ENCODE peak calls at places on chromosomes 4 and X, in four cellular contexts. One of them, this sample, is unnamed.
A peak's percentile ranks its signal among the peaks of the same experiment; 100 is the strongest.

GRCh38 chrX:152886716-152887115 is 11.2 kb upstream of the ZNF185 start:
- DNase-seq in WTC11: no peak
- DNase-seq in brain microvascular endothelial cell: no peak
- DNase-seq in type B pancreatic cell: no peak
- DNase-seq in this sample: no peak

GRCh38 chr4:152785639-152786517 is 6.1 kb downstream of the ARFIP1 start:
- DNase-seq in WTC11: no peak
- DNase-seq in brain microvascular endothelial cell: no peak
- DNase-seq in type B pancreatic cell: no peak
- DNase-seq in this sample: no peak

GRCh38 chrX:65821721-65822496 is 154.5 kb downstream of the MSN start:
- DNase-seq in WTC11: peak; percentile 42
- DNase-seq in brain microvascular endothelial cell: no peak
- DNase-seq in type B pancreatic cell: no peak
- DNase-seq in this sample: no peak

GRCh38 chr4:122636697-122637096 is 15.8 kb upstream of the IL21 start:
- DNase-seq in WTC11: no peak
- DNase-seq in brain microvascular endothelial cell: no peak
- DNase-seq in type B pancreatic cell: no peak
- DNase-seq in this sample: no peak

GRCh38 chr4:113406723-113407016 is 354.9 kb downstream of the CAMK2D start:
- DNase-seq in WTC11: no peak
- DNase-seq in brain microvascular endothelial cell: no peak
- DNase-seq in type B pancreatic cell: no peak
- DNase-seq in this sample: no peak

GRCh38 chr4:56465599-56466295 is 1.7 kb upstream of the SRP72 start:
- DNase-seq in WTC11: no peak
- DNase-seq in brain microvascular endothelial cell: no peak
- DNase-seq in type B pancreatic cell: no peak
- DNase-seq in this sample: no peak

GRCh38 chrX:129522184-129523059 is 868 bp downstream of the SMARCA1 start:
- DNase-seq in WTC11: peak; percentile 61
- DNase-seq in brain microvascular endothelial cell: peak; percentile 45
- DNase-seq in type B pancreatic cell: peak; percentile 79
- DNase-seq in this sample: peak; percentile 81

GRCh38 chrX:5681159-5681558 is 547.5 kb downstream of the NLGN4X start:
- DNase-seq in WTC11: no peak
- DNase-seq in brain microvascular endothelial cell: no peak
- DNase-seq in type B pancreatic cell: no peak
- DNase-seq in this sample: no peak

GRCh38 chr4:154344686-154345085 is 146.9 kb downstream of the DCHS2 start:
- DNase-seq in WTC11: peak; percentile 42
- DNase-seq in brain microvascular endothelial cell: no peak
- DNase-seq in type B pancreatic cell: no peak
- DNase-seq in this sample: no peak

GRCh38 chr4:43709443-43709842 is 739.2 kb downstream of the KCTD8 start:
- DNase-seq in WTC11: no peak
- DNase-seq in brain microvascular endothelial cell: no peak
- DNase-seq in type B pancreatic cell: no peak
- DNase-seq in this sample: no peak

GRCh38 chr4:132737344-132737743 is 411.8 kb upstream of the PCDH10 start:
- DNase-seq in WTC11: peak; percentile 54
- DNase-seq in brain microvascular endothelial cell: no peak
- DNase-seq in type B pancreatic cell: no peak
- DNase-seq in this sample: no peak

DNA sequence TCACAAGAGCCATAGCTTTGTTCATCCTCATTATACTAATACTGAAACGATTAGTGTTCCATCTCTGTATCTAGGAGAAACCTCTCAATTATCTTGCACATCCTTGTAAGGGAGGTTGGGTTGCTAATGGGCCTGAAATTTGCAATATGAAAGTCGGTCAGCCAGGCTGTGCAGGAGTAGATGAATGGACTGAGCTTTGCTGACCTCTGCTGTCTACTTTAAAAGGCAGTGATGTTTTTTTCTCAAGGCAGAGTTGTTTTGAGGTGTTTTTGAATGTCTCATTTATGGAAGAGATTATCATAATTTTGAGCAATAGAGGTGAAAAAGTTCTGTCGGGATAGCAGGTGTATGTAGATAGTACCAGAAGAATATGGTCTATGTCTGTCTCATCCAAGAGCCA is 47.9 kb upstream of the LINC00632 start:
- DNase-seq in WTC11: no peak
- DNase-seq in brain microvascular endothelial cell: no peak
- DNase-seq in type B pancreatic cell: no peak
- DNase-seq in this sample: no peak
- TF ChIP-seq CTCF in WTC11: no peak
- TF ChIP-seq CTCF in brain microvascular endothelial cell: peak; percentile 41
- TF ChIP-seq CTCF in type B pancreatic cell: peak; percentile 66
- TF ChIP-seq CTCF in this sample: no peak

DNA sequence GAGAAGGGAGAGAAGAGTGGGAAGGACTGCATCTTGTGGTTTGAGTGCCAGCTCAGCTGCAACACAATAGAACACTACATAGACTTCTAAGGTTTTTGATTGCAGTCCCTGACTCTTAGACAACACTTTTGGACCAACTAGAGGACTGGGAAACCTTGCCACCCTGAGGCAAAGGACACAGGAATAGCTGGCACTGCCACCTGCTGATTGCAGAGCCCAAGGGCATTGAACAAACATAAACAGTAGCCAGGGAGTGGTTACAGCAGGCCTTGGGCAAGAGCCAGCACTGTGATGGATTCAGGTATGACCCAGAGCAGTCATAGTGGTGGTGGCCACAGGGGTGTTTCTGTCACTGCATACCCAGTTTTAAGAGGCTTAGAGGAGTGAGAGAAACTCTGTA is 72.5 kb upstream of the CXorf51A start:
- DNase-seq in WTC11: no peak
- DNase-seq in brain microvascular endothelial cell: no peak
- DNase-seq in type B pancreatic cell: no peak
- DNase-seq in this sample: no peak
- TF ChIP-seq CTCF in WTC11: no peak
- TF ChIP-seq CTCF in brain microvascular endothelial cell: no peak
- TF ChIP-seq CTCF in type B pancreatic cell: no peak
- TF ChIP-seq CTCF in this sample: no peak

GRCh38 chr4:8239661-8240060 is 29.9 kb upstream of the HTRA3 start:
- DNase-seq in WTC11: no peak
- DNase-seq in brain microvascular endothelial cell: no peak
- DNase-seq in type B pancreatic cell: no peak
- DNase-seq in this sample: no peak

GRCh38 chr4:8237256-8237989 is 32.1 kb upstream of the HTRA3 start:
- DNase-seq in WTC11: no peak
- DNase-seq in brain microvascular endothelial cell: no peak
- DNase-seq in type B pancreatic cell: no peak
- DNase-seq in this sample: no peak

GRCh38 chr4:8238061-8238511 is 31.5 kb upstream of the HTRA3 start:
- DNase-seq in WTC11: peak; percentile 30
- DNase-seq in brain microvascular endothelial cell: no peak
- DNase-seq in type B pancreatic cell: no peak
- DNase-seq in this sample: no peak

GRCh38 chr4:8239226-8239625 is 30.3 kb upstream of the HTRA3 start:
- DNase-seq in WTC11: no peak
- DNase-seq in brain microvascular endothelial cell: no peak
- DNase-seq in type B pancreatic cell: no peak
- DNase-seq in this sample: no peak

DNA sequence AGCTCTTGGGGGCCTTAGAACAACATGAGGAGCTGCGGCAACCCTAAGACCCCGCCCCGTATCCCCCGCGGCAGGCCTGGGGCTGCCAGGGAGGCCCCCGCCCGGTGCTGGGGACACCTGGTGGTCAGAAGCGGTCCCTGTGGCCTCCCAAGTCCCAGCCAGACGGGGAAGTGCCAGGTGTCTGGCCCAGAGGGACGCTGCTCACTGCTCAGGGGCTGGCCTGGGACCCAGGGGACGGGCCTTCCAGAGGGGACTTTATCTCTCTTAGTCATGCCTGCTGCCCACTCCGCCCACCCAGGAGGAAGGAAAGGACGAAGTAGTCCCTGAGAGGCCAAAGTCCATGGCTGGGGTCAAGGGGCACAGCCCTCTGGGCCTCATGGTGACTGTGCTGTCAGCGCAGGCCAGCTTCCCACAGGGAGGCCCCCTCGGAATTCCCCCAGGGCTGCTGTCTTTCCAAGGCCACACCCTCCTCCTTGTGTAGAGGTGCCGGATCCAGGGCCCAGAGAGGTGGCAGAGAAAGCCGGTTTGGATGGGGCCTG is 31.0 kb upstream of the HTRA3 start:
- DNase-seq in WTC11: peak; percentile 72
- DNase-seq in brain microvascular endothelial cell: no peak
- DNase-seq in type B pancreatic cell: no peak
- DNase-seq in this sample: no peak
- TF ChIP-seq CTCF in WTC11: peak; percentile 41
- TF ChIP-seq CTCF in brain microvascular endothelial cell: peak; percentile 67
- TF ChIP-seq CTCF in type B pancreatic cell: peak; percentile 68
- TF ChIP-seq CTCF in this sample: no peak

DNA sequence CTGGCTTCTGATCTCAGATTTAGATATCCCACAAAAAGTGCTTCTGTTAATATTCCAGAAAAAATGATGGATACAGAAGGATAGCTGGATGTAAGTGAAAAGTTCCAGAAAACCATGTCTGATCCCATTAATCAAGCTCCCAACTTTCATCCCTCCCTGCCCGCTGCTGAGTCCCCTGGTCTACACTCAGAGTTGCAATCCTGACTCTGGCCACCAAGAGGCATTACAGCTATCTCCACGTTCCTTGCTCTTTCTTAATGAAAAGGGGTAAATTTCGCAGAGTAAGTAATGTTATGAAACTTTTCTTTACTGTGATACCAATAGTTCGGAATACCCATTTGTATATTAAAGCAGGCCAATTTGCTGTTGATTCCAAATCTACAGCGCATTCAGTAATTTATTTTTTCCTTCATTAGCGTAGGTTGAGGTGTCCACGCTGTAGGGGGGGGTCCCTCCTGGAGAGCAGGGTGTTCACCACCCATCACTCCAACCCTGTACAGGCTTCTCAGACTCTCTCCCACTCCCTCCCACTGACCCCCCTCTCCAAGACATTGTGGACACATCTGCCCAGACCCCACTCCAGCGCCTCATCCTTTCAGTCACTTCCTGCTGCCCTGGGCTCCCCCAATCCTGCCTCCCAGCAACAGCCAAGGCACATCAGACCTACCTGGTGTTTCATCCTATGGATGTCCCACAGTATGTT is 55.1 kb downstream of the RAB40A start:
- DNase-seq in WTC11: peak; percentile 21
- DNase-seq in brain microvascular endothelial cell: peak; percentile 25
- DNase-seq in type B pancreatic cell: no peak
- DNase-seq in this sample: no peak
- TF ChIP-seq CTCF in WTC11: peak; percentile 7
- TF ChIP-seq CTCF in brain microvascular endothelial cell: peak; percentile 70
- TF ChIP-seq CTCF in type B pancreatic cell: no peak
- TF ChIP-seq CTCF in this sample: peak; percentile 8

GRCh38 chr4:144574004-144574403 is 72.0 kb upstream of the HHIP start:
- DNase-seq in WTC11: no peak
- DNase-seq in brain microvascular endothelial cell: no peak
- DNase-seq in type B pancreatic cell: no peak
- DNase-seq in this sample: no peak

GRCh38 chr4:144572660-144573059 is 73.3 kb upstream of the HHIP start:
- DNase-seq in WTC11: peak; percentile 44
- DNase-seq in brain microvascular endothelial cell: no peak
- DNase-seq in type B pancreatic cell: no peak
- DNase-seq in this sample: no peak

GRCh38 chr4:144578681-144579080 is 67.3 kb upstream of the HHIP start:
- DNase-seq in WTC11: no peak
- DNase-seq in brain microvascular endothelial cell: peak; percentile 57
- DNase-seq in type B pancreatic cell: no peak
- DNase-seq in this sample: no peak

GRCh38 chr4:144574509-144574908 is 71.4 kb upstream of the HHIP start:
- DNase-seq in WTC11: no peak
- DNase-seq in brain microvascular endothelial cell: no peak
- DNase-seq in type B pancreatic cell: no peak
- DNase-seq in this sample: no peak

DNA sequence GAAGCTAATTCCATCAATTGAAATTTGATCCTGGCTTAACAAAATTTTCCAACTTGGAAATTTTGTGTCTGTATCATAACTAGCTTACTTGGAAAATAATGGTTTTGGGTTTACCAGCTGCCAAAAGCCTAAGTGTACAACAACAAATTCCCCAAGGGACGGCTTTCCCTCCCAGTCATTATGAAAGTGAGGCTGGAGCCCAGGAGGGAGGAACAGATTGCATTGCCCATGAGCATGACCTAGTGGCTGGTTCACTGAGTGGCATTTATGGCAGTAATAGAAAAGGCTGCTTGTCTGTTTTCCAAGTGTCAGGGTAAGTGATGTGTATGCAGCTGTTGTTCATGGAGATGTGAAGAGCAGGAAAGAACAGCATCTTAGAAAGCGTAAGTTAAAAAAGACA is 70.8 kb upstream of the HHIP start:
- DNase-seq in WTC11: no peak
- DNase-seq in brain microvascular endothelial cell: no peak
- DNase-seq in type B pancreatic cell: no peak
- DNase-seq in this sample: no peak
- TF ChIP-seq CTCF in WTC11: no peak
- TF ChIP-seq CTCF in brain microvascular endothelial cell: peak; percentile 46
- TF ChIP-seq CTCF in type B pancreatic cell: no peak
- TF ChIP-seq CTCF in this sample: no peak